ENCODE peak calls at places on chromosomes 7 and 10, in seven cellular contexts. One of them, this sample, is unnamed.

GRCh38 chr10:21191512-21191911 is 294.4 kb upstream of the NEBL start:
- DNase-seq in heart right ventricle: no peak
- DNase-seq in cardiac muscle cell: no peak
- DNase-seq in tibial nerve: no peak
- DNase-seq in CD4-positive, CD25-positive, alpha-beta regulatory T cell: no peak
- DNase-seq in lung: no peak
- DNase-seq in prostate gland: no peak
- DNase-seq in this sample: no peak

GRCh38 chr10:31749981-31750850 is 178.4 kb downstream of the ARHGAP12 start:
- DNase-seq in heart right ventricle: peak; percentile 51
- DNase-seq in cardiac muscle cell: peak; percentile 48
- DNase-seq in tibial nerve: peak; percentile 48
- DNase-seq in CD4-positive, CD25-positive, alpha-beta regulatory T cell: no peak
- DNase-seq in lung: no peak
- DNase-seq in prostate gland: no peak
- DNase-seq in this sample: peak; percentile 68

GRCh38 chr10:49280001-49280408 is 19.0 kb upstream of the C10orf71 start:
- DNase-seq in heart right ventricle: no peak
- DNase-seq in cardiac muscle cell: peak; percentile 60
- DNase-seq in tibial nerve: no peak
- DNase-seq in CD4-positive, CD25-positive, alpha-beta regulatory T cell: no peak
- DNase-seq in lung: no peak
- DNase-seq in prostate gland: no peak
- DNase-seq in this sample: peak; percentile 12

GRCh38 chr7:139177696-139178095 is 53.3 kb upstream of the UBN2 start:
- DNase-seq in heart right ventricle: no peak
- DNase-seq in cardiac muscle cell: no peak
- DNase-seq in tibial nerve: no peak
- DNase-seq in CD4-positive, CD25-positive, alpha-beta regulatory T cell: no peak
- DNase-seq in lung: no peak
- DNase-seq in prostate gland: no peak
- DNase-seq in this sample: no peak

GRCh38 chr7:150400779-150401423 is 21.8 kb downstream of the ZNF775 start:
- DNase-seq in heart right ventricle: no peak
- DNase-seq in cardiac muscle cell: no peak
- DNase-seq in tibial nerve: no peak
- DNase-seq in CD4-positive, CD25-positive, alpha-beta regulatory T cell: no peak
- DNase-seq in lung: no peak
- DNase-seq in prostate gland: no peak
- DNase-seq in this sample: no peak

GRCh38 chr10:72808001-72808400 is 85.5 kb upstream of the OIT3 start:
- DNase-seq in heart right ventricle: no peak
- DNase-seq in cardiac muscle cell: no peak
- DNase-seq in tibial nerve: no peak
- DNase-seq in CD4-positive, CD25-positive, alpha-beta regulatory T cell: no peak
- DNase-seq in lung: no peak
- DNase-seq in prostate gland: no peak
- DNase-seq in this sample: no peak

GRCh38 chr10:91319336-91319735 is 90.8 kb upstream of the HECTD2 start:
- DNase-seq in heart right ventricle: no peak
- DNase-seq in cardiac muscle cell: no peak
- DNase-seq in tibial nerve: no peak
- DNase-seq in CD4-positive, CD25-positive, alpha-beta regulatory T cell: no peak
- DNase-seq in lung: no peak
- DNase-seq in prostate gland: no peak
- DNase-seq in this sample: no peak

GRCh38 chr7:105723582-105723981 is 142.3 kb upstream of the EFCAB10 start:
- DNase-seq in heart right ventricle: no peak
- DNase-seq in cardiac muscle cell: no peak
- DNase-seq in tibial nerve: no peak
- DNase-seq in CD4-positive, CD25-positive, alpha-beta regulatory T cell: no peak
- DNase-seq in lung: no peak
- DNase-seq in prostate gland: no peak
- DNase-seq in this sample: no peak

GRCh38 chr7:69656890-69657289 is 58.6 kb downstream of the AUTS2 start:
- DNase-seq in heart right ventricle: peak; percentile 37
- DNase-seq in cardiac muscle cell: peak; percentile 47
- DNase-seq in tibial nerve: peak; percentile 48
- DNase-seq in CD4-positive, CD25-positive, alpha-beta regulatory T cell: no peak
- DNase-seq in lung: no peak
- DNase-seq in prostate gland: no peak
- DNase-seq in this sample: peak; percentile 68

GRCh38 chr10:970311-971149 is 17.7 kb upstream of the GTPBP4 start:
- DNase-seq in heart right ventricle: no peak
- DNase-seq in cardiac muscle cell: peak; percentile 9
- DNase-seq in tibial nerve: no peak
- DNase-seq in CD4-positive, CD25-positive, alpha-beta regulatory T cell: no peak
- DNase-seq in lung: peak; percentile 81
- DNase-seq in prostate gland: no peak
- DNase-seq in this sample: no peak

GRCh38 chr7:108407674-108408073 is 48.6 kb downstream of the NRCAM start:
- DNase-seq in heart right ventricle: no peak
- DNase-seq in cardiac muscle cell: no peak
- DNase-seq in tibial nerve: no peak
- DNase-seq in CD4-positive, CD25-positive, alpha-beta regulatory T cell: no peak
- DNase-seq in lung: no peak
- DNase-seq in prostate gland: no peak
- DNase-seq in this sample: no peak

GRCh38 chr10:28459453-28460144 is 73.3 kb upstream of the WAC start:
- DNase-seq in heart right ventricle: no peak
- DNase-seq in cardiac muscle cell: no peak
- DNase-seq in tibial nerve: no peak
- DNase-seq in CD4-positive, CD25-positive, alpha-beta regulatory T cell: no peak
- DNase-seq in lung: no peak
- DNase-seq in prostate gland: no peak
- DNase-seq in this sample: no peak
- H3K27ac ChIP-seq in heart right ventricle: no peak overlapping the region
- H3K27ac ChIP-seq in cardiac muscle cell: no peak overlapping the region
- H3K27ac ChIP-seq in tibial nerve: no peak overlapping the region
- H3K27ac ChIP-seq in CD4-positive, CD25-positive, alpha-beta regulatory T cell: no peak overlapping the region
- H3K27ac ChIP-seq in lung: no peak overlapping the region
- H3K27ac ChIP-seq in prostate gland: no peak overlapping the region
- H3K27ac ChIP-seq in this sample: no peak overlapping the region

GRCh38 chr7:44107961-44108767 is 4.0 kb downstream of the AEBP1 start:
- DNase-seq in heart right ventricle: no peak
- DNase-seq in cardiac muscle cell: no peak
- DNase-seq in tibial nerve: no peak
- DNase-seq in CD4-positive, CD25-positive, alpha-beta regulatory T cell: no peak
- DNase-seq in lung: no peak
- DNase-seq in prostate gland: no peak
- DNase-seq in this sample: no peak
- H3K36me3 ChIP-seq in heart right ventricle: no peaks in the 10 kb centered on the region
- H3K36me3 ChIP-seq in cardiac muscle cell: peaks cover 18% of the 10 kb centered on the region
- H3K36me3 ChIP-seq in tibial nerve: no peaks in the 10 kb centered on the region
- H3K36me3 ChIP-seq in CD4-positive, CD25-positive, alpha-beta regulatory T cell: no peaks in the 10 kb centered on the region
- H3K36me3 ChIP-seq in lung: peaks cover 23% of the 10 kb centered on the region
- H3K36me3 ChIP-seq in prostate gland: no peaks in the 10 kb centered on the region
- H3K36me3 ChIP-seq in this sample: peaks cover 14% of the 10 kb centered on the region

GRCh38 chr7:2515424-2516193 is 4.0 kb upstream of the LFNG start:
- DNase-seq in heart right ventricle: no peak
- DNase-seq in cardiac muscle cell: no peak
- DNase-seq in tibial nerve: no peak
- DNase-seq in CD4-positive, CD25-positive, alpha-beta regulatory T cell: no peak
- DNase-seq in lung: no peak
- DNase-seq in prostate gland: no peak
- DNase-seq in this sample: no peak

GRCh38 chr7:2517678-2518077 is 1.9 kb upstream of the LFNG start:
- DNase-seq in heart right ventricle: no peak
- DNase-seq in cardiac muscle cell: no peak
- DNase-seq in tibial nerve: no peak
- DNase-seq in CD4-positive, CD25-positive, alpha-beta regulatory T cell: no peak
- DNase-seq in lung: no peak
- DNase-seq in prostate gland: no peak
- DNase-seq in this sample: no peak

GRCh38 chr7:2517004-2517403 is 2.6 kb upstream of the LFNG start:
- DNase-seq in heart right ventricle: no peak
- DNase-seq in cardiac muscle cell: peak; percentile 85
- DNase-seq in tibial nerve: no peak
- DNase-seq in CD4-positive, CD25-positive, alpha-beta regulatory T cell: no peak
- DNase-seq in lung: no peak
- DNase-seq in prostate gland: no peak
- DNase-seq in this sample: no peak

GRCh38 chr7:2514473-2515423 is 4.8 kb upstream of the LFNG start:
- DNase-seq in heart right ventricle: no peak
- DNase-seq in cardiac muscle cell: no peak
- DNase-seq in tibial nerve: no peak
- DNase-seq in CD4-positive, CD25-positive, alpha-beta regulatory T cell: no peak
- DNase-seq in lung: no peak
- DNase-seq in prostate gland: no peak
- DNase-seq in this sample: no peak

GRCh38 chr7:2516194-2516555 is 3.4 kb upstream of the LFNG start:
- DNase-seq in heart right ventricle: no peak
- DNase-seq in cardiac muscle cell: no peak
- DNase-seq in tibial nerve: no peak
- DNase-seq in CD4-positive, CD25-positive, alpha-beta regulatory T cell: no peak
- DNase-seq in lung: no peak
- DNase-seq in prostate gland: no peak
- DNase-seq in this sample: no peak
- H3K27ac ChIP-seq in heart right ventricle: no peak overlapping the region
- H3K27ac ChIP-seq in cardiac muscle cell: no peak overlapping the region
- H3K27ac ChIP-seq in tibial nerve: no peak overlapping the region
- H3K27ac ChIP-seq in CD4-positive, CD25-positive, alpha-beta regulatory T cell: no peak overlapping the region
- H3K27ac ChIP-seq in lung: no peak overlapping the region
- H3K27ac ChIP-seq in prostate gland: no peak overlapping the region
- H3K27ac ChIP-seq in this sample: no peak overlapping the region

GRCh38 chr7:65968256-65969185 is 13.5 kb downstream of the GUSB start:
- DNase-seq in heart right ventricle: no peak
- DNase-seq in cardiac muscle cell: no peak
- DNase-seq in tibial nerve: no peak
- DNase-seq in CD4-positive, CD25-positive, alpha-beta regulatory T cell: no peak
- DNase-seq in lung: no peak
- DNase-seq in prostate gland: no peak
- DNase-seq in this sample: no peak

GRCh38 chr7:65971021-65971420 is 11.0 kb downstream of the GUSB start:
- DNase-seq in heart right ventricle: no peak
- DNase-seq in cardiac muscle cell: no peak
- DNase-seq in tibial nerve: no peak
- DNase-seq in CD4-positive, CD25-positive, alpha-beta regulatory T cell: no peak
- DNase-seq in lung: no peak
- DNase-seq in prostate gland: no peak
- DNase-seq in this sample: no peak

GRCh38 chr7:65972976-65973375 is 9.0 kb downstream of the GUSB start:
- DNase-seq in heart right ventricle: no peak
- DNase-seq in cardiac muscle cell: no peak
- DNase-seq in tibial nerve: no peak
- DNase-seq in CD4-positive, CD25-positive, alpha-beta regulatory T cell: no peak
- DNase-seq in lung: no peak
- DNase-seq in prostate gland: no peak
- DNase-seq in this sample: no peak

GRCh38 chr7:65966167-65966566 is 15.8 kb downstream of the GUSB start:
- DNase-seq in heart right ventricle: no peak
- DNase-seq in cardiac muscle cell: no peak
- DNase-seq in tibial nerve: no peak
- DNase-seq in CD4-positive, CD25-positive, alpha-beta regulatory T cell: no peak
- DNase-seq in lung: no peak
- DNase-seq in prostate gland: no peak
- DNase-seq in this sample: no peak

GRCh38 chr7:65967361-65968155 is 14.5 kb downstream of the GUSB start:
- DNase-seq in heart right ventricle: no peak
- DNase-seq in cardiac muscle cell: no peak
- DNase-seq in tibial nerve: no peak
- DNase-seq in CD4-positive, CD25-positive, alpha-beta regulatory T cell: no peak
- DNase-seq in lung: no peak
- DNase-seq in prostate gland: no peak
- DNase-seq in this sample: no peak
- H3K36me3 ChIP-seq in heart right ventricle: peaks cover 65% of the 10 kb centered on the region
- H3K36me3 ChIP-seq in cardiac muscle cell: peaks cover 52% of the 10 kb centered on the region
- H3K36me3 ChIP-seq in tibial nerve: peaks cover 43% of the 10 kb centered on the region
- H3K36me3 ChIP-seq in CD4-positive, CD25-positive, alpha-beta regulatory T cell: peaks cover 80% of the 10 kb centered on the region
- H3K36me3 ChIP-seq in lung: peaks cover 61% of the 10 kb centered on the region
- H3K36me3 ChIP-seq in prostate gland: peaks cover 3% of the 10 kb centered on the region
- H3K36me3 ChIP-seq in this sample: no peaks in the 10 kb centered on the region